ENCODE peak calls at places on chromosomes 1 and 21, in four cellular contexts. J, G, A and E are unnamed samples.

GRCh38 chr1:50371749-50372148 is 51.5 kb downstream of the DMRTA2 start:
- DNase-seq in J (no peak), A (no peak), G (no peak), E (no peak)

GRCh38 chr1:28811766-28812668 is at the start of gene OPRD1:
- DNase-seq in G (no peak), A (no peak), J (peak), E (peak)

GRCh38 chr1:26542781-26543443 is 13.4 kb downstream of the RPS6KA1 start:
- DNase-seq in A (no peak), G (no peak), J (no peak), E (no peak)

GRCh38 chr1:109640285-109640865 is 15.5 kb upstream of the GSTM4 start:
- DNase-seq in J (peak), G (peak), A (no peak), E (peak)

GRCh38 chr1:234967121-234967520 is 161.5 kb downstream of the TOMM20 start:
- DNase-seq in G (no peak), J (no peak), A (no peak), E (no peak)

GRCh38 chr1:100354971-100355394 is 2.7 kb downstream of the CDC14A start:
- DNase-seq in A (no peak), J (no peak), G (no peak), E (peak)

GRCh38 chr1:236284291-236284711 is 2.5 kb upstream of the ERO1B start:
- DNase-seq in G (no peak), J (no peak), A (no peak), E (no peak)

GRCh38 chr1:27382950-27383627 is at the start of gene CD164L2:
- DNase-seq in J (peak), A (no peak), G (no peak), E (peak)

GRCh38 chr1:232982238-232982944 is 32.0 kb downstream of the NTPCR start:
- DNase-seq in J (no peak), A (no peak), G (no peak), E (no peak)

GRCh38 chr1:52751589-52752306 is 25.5 kb downstream of the ZYG11B start:
- DNase-seq in A (no peak), G (no peak), J (no peak), E (no peak)

GRCh38 chr1:158117854-158118691 is 62.6 kb upstream of the CD1D start:
- DNase-seq in J (peak), G (peak), A (no peak), E (peak)

GRCh38 chr1:229815076-229815475 is 189.0 kb downstream of the URB2 start:
- DNase-seq in G (no peak), A (no peak), J (no peak), E (no peak)

GRCh38 chr1:181127898-181128453 is 39.5 kb downstream of the IER5 start:
- DNase-seq in A (no peak), G (no peak), J (no peak), E (no peak)

GRCh38 chr21:36910581-36911307 is 55.7 kb downstream of the HLCS start:
- DNase-seq in A (no peak), J (no peak), G (no peak), E (no peak)

GRCh38 chr1:177476706-177477105 is 305.9 kb downstream of the BRINP2 start:
- DNase-seq in G (no peak), J (no peak), A (no peak), E (no peak)

GRCh38 chr1:24374891-24375786 is 38.4 kb downstream of the STPG1 start:
- DNase-seq in J (no peak), A (no peak), G (no peak), E (peak)

GRCh38 chr1:50368179-50369007 is 54.9 kb downstream of the DMRTA2 start:
- DNase-seq in J (peak), G (no peak), A (no peak), E (peak)

GRCh38 chr21:37658994-37659458 is 257.2 kb downstream of the KCNJ6 start:
- DNase-seq in G (no peak), A (no peak), J (no peak), E (no peak)

GRCh38 chr21:26130249-26130896 is 40.2 kb downstream of the APP start:
- DNase-seq in A (no peak), J (no peak), G (no peak), E (no peak)

GRCh38 chr1:53476579-53476978 is 17.4 kb downstream of the DMRTB1 start:
- DNase-seq in J (no peak), G (no peak), A (no peak), E (no peak)

GRCh38 chr1:6392880-6393399 is 627 bp downstream of the ACOT7 start:
- DNase-seq in G (no peak), J (peak), A (no peak), E (peak)